ENCODE peak calls at places on chromosomes 6 and 20, in five cellular contexts. Y is A549, S is K562, B is HepG2, O is H1. Q is an unnamed sample.

GRCh38 chr6:36358235-36358915 is 21.7 kb upstream of the BNIP5 start:
- DNase-seq in Y (no peak), S (no peak), B (peak), O (no peak), Q (peak)

GRCh38 chr6:1726341-1726763 is 116.6 kb downstream of the FOXC1 start:
- DNase-seq in Y (no peak), S (no peak), B (no peak), O (no peak), Q (no peak)

GRCh38 chr6:44678252-44678935 is 290.9 kb downstream of the CDC5L start:
- DNase-seq in Y (no peak), S (no peak), B (no peak), O (no peak), Q (no peak)

GRCh38 chr6:43790031-43790430 is 20.0 kb downstream of the VEGFA start:
- DNase-seq in Y (no peak), S (no peak), B (no peak), O (no peak), Q (no peak)

GRCh38 chr6:141744971-141745370 is 387.8 kb upstream of the GJE1 start:
- DNase-seq in Y (no peak), S (no peak), B (no peak), O (no peak), Q (no peak)

GRCh38 chr20:16385891-16386290 is 187.4 kb downstream of the KIF16B start:
- DNase-seq in Y (no peak), S (no peak), B (no peak), O (no peak), Q (no peak)

GRCh38 chr6:118744261-118744941 is 93.0 kb upstream of the CEP85L start:
- DNase-seq in Y (no peak), S (no peak), B (no peak), O (no peak), Q (no peak)

GRCh38 chr20:49461894-49462293 is 20.6 kb downstream of the KCNB1 start:
- DNase-seq in Y (no peak), S (no peak), B (no peak), O (no peak), Q (no peak)

GRCh38 chr6:4358414-4359107 is 223.2 kb upstream of the ECI2 start:
- DNase-seq in Y (peak), S (peak), B (peak), O (peak), Q (no peak)

GRCh38 chr6:118354641-118355040 is 193.5 kb upstream of the PLN start:
- DNase-seq in Y (no peak), S (no peak), B (no peak), O (no peak), Q (peak)

GRCh38 chr6:118124851-118125250 is 217.8 kb downstream of the SLC35F1 start:
- DNase-seq in Y (no peak), S (no peak), B (no peak), O (no peak), Q (no peak)

GRCh38 chr6:85390775-85391174 is 59.1 kb upstream of the NT5E start:
- DNase-seq in Y (no peak), S (no peak), B (no peak), O (no peak), Q (no peak)

GRCh38 chr20:43571771-43572170 is 12.9 kb downstream of the SGK2 start:
- DNase-seq in Y (no peak), S (no peak), B (no peak), O (no peak), Q (no peak)

GRCh38 chr6:143408787-143409162 is 41.7 kb downstream of the ADAT2 start:
- DNase-seq in Y (no peak), S (no peak), B (peak), O (no peak), Q (no peak)

GRCh38 chr20:24118781-24119175 is 130.2 kb upstream of the GGTLC1 start:
- DNase-seq in Y (no peak), S (no peak), B (no peak), O (no peak), Q (no peak)

GRCh38 chr6:100504786-100505737 is 40.3 kb upstream of the SIM1 start:
- DNase-seq in Y (no peak), S (no peak), B (no peak), O (no peak), Q (no peak)

GRCh38 chr6:87277123-87277522 is 45.3 kb upstream of the SMIM8 start:
- DNase-seq in Y (no peak), S (no peak), B (peak), O (no peak), Q (no peak)

GRCh38 chr20:62359491-62360121 is 7.5 kb downstream of the LAMA5 start:
- DNase-seq in Y (no peak), S (peak), B (no peak), O (no peak), Q (no peak)

GRCh38 chr6:129203190-129203900 is 320.4 kb downstream of the LAMA2 start:
- DNase-seq in Y (no peak), S (no peak), B (no peak), O (no peak), Q (no peak)

GRCh38 chr6:144294016-144294415 is 8.9 kb downstream of the UTRN start:
- DNase-seq in Y (no peak), S (no peak), B (no peak), O (no peak), Q (no peak)

GRCh38 chr20:20892328-20892727 is 179.9 kb upstream of the RALGAPA2 start:
- DNase-seq in Y (no peak), S (no peak), B (no peak), O (no peak), Q (no peak)

GRCh38 chr20:50292324-50293243 is 102.0 kb downstream of the CEBPB start:
- DNase-seq in Y (peak), S (peak), B (peak), O (no peak), Q (no peak)

GRCh38 chr6:110322151-110323003 is 35.8 kb downstream of the METTL24 start:
- DNase-seq in Y (no peak), S (no peak), B (no peak), O (no peak), Q (no peak)

GRCh38 chr6:100549406-100550167 is 84.9 kb upstream of the SIM1 start:
- DNase-seq in Y (no peak), S (no peak), B (no peak), O (no peak), Q (no peak)

GRCh38 chr20:15214051-15214450 is 876.6 kb upstream of the FLRT3 start:
- DNase-seq in Y (no peak), S (no peak), B (no peak), O (no peak), Q (no peak)

GRCh38 chr6:109606362-109606761 is 84.6 kb downstream of the AK9 start:
- DNase-seq in Y (no peak), S (no peak), B (no peak), O (no peak), Q (no peak)

GRCh38 chr6:129110687-129111343 is 227.9 kb downstream of the LAMA2 start:
- DNase-seq in Y (no peak), S (no peak), B (no peak), O (no peak), Q (no peak)

GRCh38 chr20:46826343-46826984 is 68.2 kb upstream of the EYA2 start:
- DNase-seq in Y (no peak), S (no peak), B (no peak), O (no peak), Q (no peak)

GRCh38 chr6:97462944-97463343 is 179.9 kb upstream of the MMS22L start:
- DNase-seq in Y (no peak), S (no peak), B (no peak), O (no peak), Q (no peak)

GRCh38 chr6:6740595-6740994 is 152.1 kb downstream of the LY86 start:
- DNase-seq in Y (no peak), S (no peak), B (no peak), O (no peak), Q (no peak)

GRCh38 chr6:147434508-147434907 is 74.0 kb upstream of the SAMD5 start:
- DNase-seq in Y (no peak), S (no peak), B (no peak), O (no peak), Q (no peak)

GRCh38 chr6:170313716-170314295 is 7.2 kb downstream of the FAM120B start:
- DNase-seq in Y (no peak), S (no peak), B (no peak), O (no peak), Q (no peak)
- TF ChIP-seq HDAC2 in Y (no peak), S (no peak), B (no peak), O (no peak), Q (no peak)

DNA sequence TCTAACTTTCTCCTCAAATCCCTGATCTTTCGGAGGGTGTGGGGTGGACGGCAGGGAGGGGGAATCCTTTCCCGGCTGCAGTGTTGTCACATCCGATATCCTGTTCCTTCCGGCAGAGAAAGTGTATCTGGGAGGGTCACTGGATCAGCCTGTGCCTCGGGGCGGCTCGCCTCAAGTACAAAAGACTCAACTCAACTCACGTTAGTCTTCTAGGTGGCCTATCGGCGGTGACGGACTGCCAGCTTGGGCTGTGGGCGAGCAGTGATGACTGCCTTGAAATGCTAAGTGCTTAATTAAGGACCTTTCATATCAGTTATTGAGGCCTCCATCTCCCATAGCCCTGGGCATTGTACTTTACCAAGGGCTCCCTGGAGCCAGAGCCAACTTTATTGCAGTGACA is 127.3 kb upstream of the TFAP2D start:
- DNase-seq in Y (no peak), S (no peak), B (no peak), O (no peak), Q (no peak)
- TF ChIP-seq HDAC2 in Y (no peak), S (no peak), B (no peak), O (no peak), Q (no peak)

GRCh38 chr6:34149831-34150400 is 4.0 kb upstream of the GRM4 start:
- DNase-seq in Y (no peak), S (no peak), B (no peak), O (no peak), Q (no peak)
- TF ChIP-seq HDAC2 in Y (no peak), S (no peak), B (no peak), O (no peak), Q (no peak)

DNA sequence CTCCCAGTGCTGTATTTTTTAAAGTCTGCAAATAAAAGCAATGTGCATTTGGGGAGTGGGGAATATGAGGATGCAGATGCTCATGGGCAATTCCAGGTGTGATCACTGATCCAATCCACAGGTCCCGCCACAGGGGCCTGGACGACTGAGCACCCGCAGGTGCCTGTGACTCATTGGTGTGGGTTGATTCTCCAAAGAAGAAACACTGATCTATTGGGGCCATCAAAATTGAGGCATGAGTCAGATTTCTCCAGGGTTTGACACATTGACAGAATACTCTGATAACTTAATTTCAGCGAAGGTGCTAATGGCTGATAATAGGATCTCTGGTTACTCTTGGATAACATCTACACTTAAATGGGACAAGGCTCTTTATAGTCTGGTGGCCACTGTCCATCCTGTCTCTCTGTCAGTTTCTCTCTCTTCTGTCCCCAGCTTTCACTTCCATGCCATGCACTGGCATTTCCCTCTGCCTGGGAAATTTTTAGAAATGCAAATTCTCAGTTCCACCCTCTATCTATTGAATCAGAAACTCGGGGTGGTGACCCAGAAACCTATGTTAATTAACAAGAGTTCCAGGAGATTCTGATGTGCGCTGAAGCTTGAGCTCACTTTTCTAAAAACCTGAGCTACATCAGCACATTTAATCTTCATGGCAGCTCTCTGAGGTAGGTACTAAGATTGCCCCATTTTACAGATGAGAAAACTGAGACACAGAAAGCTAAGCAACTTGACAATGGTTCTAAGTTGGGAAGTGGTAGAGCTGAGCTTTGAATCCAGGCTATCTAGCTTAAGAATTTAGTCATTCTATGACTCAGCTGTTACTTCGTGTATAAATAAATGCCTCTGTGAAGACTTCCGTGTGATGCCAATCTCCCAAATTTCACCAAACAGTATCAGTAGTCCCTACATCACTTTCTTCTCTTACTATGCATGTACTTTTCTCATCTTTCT is 10.2 kb upstream of the RCAN2 start:
- DNase-seq in Y (no peak), S (no peak), B (no peak), O (no peak), Q (no peak)
- TF ChIP-seq HDAC2 in Y (no peak), S (no peak), B (no peak), O (no peak), Q (no peak)

GRCh38 chr6:20699402-20699801 is 165.1 kb downstream of the CDKAL1 start:
- DNase-seq in Y (no peak), S (no peak), B (no peak), O (no peak), Q (no peak)
- TF ChIP-seq HDAC2 in Y (no peak), S (no peak), B (no peak), O (no peak), Q (no peak)

DNA sequence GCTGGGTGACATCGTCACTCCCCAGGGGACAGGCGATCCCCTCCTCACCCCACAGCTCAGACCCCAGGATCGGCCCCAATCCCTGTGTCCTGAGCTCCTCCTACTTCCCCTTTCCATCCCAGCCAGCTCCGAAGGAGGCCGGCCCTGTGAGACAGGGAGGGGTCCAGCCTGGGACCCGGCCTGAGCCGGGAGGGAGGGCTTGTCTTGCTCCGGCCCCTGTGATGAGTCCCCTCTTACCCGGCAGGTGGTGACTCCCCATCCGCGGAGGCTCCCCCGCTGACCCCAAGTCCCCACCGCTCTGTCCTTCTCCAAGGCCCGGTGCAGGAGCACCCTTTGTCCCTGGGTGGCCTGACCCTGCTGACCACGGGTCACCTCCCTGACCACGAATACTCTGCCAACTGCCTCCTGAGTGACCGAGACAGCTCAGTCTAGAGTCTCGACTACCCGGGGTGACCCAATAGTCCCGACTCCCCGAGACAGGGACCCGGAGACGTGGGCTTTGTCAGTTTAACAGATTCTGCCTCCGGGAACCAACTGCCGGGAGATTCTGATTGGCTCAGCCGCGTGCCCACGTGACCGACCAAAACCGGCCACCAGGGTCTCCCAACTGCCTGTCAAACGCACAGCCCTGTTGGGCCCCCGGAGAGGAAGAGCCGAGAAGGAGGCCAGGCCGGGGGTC is 187.4 kb upstream of the PROKR2 start:
- DNase-seq in Y (no peak), S (peak), B (peak), O (no peak), Q (no peak)
- TF ChIP-seq HDAC2 in Y (no peak), S (no peak), B (no peak), O (no peak), Q (no peak)

DNA sequence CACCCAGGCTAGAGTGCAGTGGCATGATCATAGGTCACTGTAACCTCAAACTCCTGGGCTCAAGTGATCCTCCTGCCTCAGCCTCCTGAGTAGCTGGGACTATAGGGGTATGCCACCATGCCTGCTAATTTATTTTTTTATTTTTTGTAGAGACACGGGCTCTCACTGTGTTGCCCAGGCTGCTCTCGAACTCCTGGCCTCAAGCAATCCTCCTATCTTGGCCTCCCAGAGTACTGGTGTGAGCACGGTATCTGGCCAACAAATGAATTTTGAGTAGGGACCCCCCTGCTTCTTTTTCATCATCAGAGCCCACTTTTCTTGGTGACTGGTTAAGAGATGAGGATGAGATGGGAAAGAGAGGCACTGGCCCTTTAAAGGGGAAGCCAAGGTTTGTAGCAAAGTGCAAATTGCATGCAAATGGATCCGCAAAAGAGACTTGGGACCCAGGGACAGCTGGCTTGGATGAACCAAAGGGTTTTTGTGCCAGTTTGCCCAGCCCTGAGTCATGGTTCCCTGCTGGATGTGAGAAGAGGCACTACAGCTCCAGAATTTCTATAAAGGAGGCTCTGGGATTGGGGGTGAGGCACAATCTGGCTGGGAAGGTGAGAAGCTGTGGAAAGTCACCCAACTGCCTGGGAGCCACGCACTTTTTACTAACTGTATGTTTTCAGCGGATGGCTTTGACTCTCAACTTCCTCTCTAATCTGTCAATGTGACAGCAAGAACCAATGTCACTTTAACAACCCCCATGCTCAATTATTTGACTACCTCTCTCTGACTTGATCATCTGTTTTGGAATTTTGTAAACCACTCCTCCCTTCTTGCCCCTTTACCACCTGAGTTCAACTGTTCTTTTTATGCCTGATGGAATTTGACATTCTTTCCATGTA is 58.7 kb upstream of the RNF24 start:
- DNase-seq in Y (no peak), S (no peak), B (no peak), O (no peak), Q (no peak)
- TF ChIP-seq HDAC2 in Y (no peak), S (no peak), B (no peak), O (no peak), Q (no peak)

GRCh38 chr6:72724545-72724944 is 102.7 kb downstream of the KCNQ5 start:
- DNase-seq in Y (no peak), S (no peak), B (no peak), O (no peak), Q (peak)
- TF ChIP-seq HDAC2 in Y (no peak), S (no peak), B (no peak), O (no peak), Q (no peak)

GRCh38 chr6:89941031-89941775 is 46.9 kb downstream of the GJA10 start:
- DNase-seq in Y (no peak), S (no peak), B (peak), O (no peak), Q (no peak)
- TF ChIP-seq HDAC2 in Y (no peak), S (no peak), B (peak), O (no peak), Q (no peak)

Q was measured in GM12878.